ENCODE peak calls at places on chromosomes 12 and 14, in four cellular contexts. D, T, L and V are unnamed samples. For H3K4me1, the result is how much of the 10 kb centered on the place peaks cover.

GRCh38 chr12:69397978-69398377 is 38.4 kb downstream of the YEATS4 start:
- DNase-seq in L (no peak), T (no peak), D (no peak), V (no peak)

GRCh38 chr14:62743569-62743968 is 301.7 kb downstream of the KCNH5 start:
- DNase-seq in T (no peak), D (no peak), L (no peak), V (no peak)

GRCh38 chr12:120539303-120539702 is 5.1 kb downstream of the RNF10 start:
- DNase-seq in T (no peak), L (no peak), D (no peak), V (no peak)

GRCh38 chr12:54258286-54258685 is 21.6 kb downstream of the CBX5 start:
- DNase-seq in L (no peak), D (no peak), T (no peak), V (no peak)

GRCh38 chr12:31002999-31003398 is 70.7 kb upstream of the DDX11 start:
- DNase-seq in L (no peak), T (no peak), D (no peak), V (no peak)

GRCh38 chr14:55731881-55732498 is 152.0 kb downstream of the KTN1 start:
- DNase-seq in T (no peak), D (peak), L (peak), V (no peak)

GRCh38 chr12:65699251-65699650 is 125.0 kb upstream of the HMGA2 start:
- DNase-seq in D (no peak), T (no peak), L (no peak), V (no peak)

GRCh38 chr14:96574633-96575191 is 72.5 kb downstream of the PAPOLA start:
- DNase-seq in D (no peak), T (no peak), L (peak), V (no peak)

GRCh38 chr14:29528889-29529288 is 398.8 kb downstream of the PRKD1 start:
- DNase-seq in D (no peak), T (no peak), L (no peak), V (no peak)

GRCh38 chr12:115160290-115161108 is 476.5 kb upstream of the TBX3 start:
- DNase-seq in L (no peak), D (no peak), T (no peak), V (no peak)

GRCh38 chr14:63682727-63683593 is 41.3 kb upstream of the WDR89 start:
- DNase-seq in T (no peak), D (no peak), L (no peak), V (no peak)

GRCh38 chr12:46546634-46547273 is 174.2 kb upstream of the SLC38A2 start:
- DNase-seq in D (no peak), T (no peak), L (no peak), V (no peak)

DNA sequence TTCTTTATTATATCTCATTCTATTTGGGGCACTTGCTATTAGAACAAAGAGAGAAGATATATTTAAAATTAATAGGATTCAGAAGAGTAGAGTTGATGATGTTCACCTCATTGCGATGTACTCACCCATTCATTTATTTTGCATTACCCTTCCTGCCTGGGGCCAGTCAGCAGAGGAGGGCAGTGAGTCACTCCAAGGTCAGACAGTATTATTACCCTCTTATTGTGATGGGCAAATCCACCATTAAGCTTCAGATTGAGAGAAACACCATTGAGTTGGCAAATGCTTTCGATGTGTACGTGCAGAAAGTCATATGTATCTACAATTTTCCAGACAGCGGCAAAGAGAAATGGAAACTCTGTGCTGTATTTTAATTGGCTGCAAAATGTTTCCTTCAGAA is 134.2 kb downstream of the BICD1 start:
- DNase-seq in L (no peak), T (no peak), D (no peak), V (no peak)
- H3K4me1 ChIP-seq in L (under half), T (under half), D (under half), V (under half)

DNA sequence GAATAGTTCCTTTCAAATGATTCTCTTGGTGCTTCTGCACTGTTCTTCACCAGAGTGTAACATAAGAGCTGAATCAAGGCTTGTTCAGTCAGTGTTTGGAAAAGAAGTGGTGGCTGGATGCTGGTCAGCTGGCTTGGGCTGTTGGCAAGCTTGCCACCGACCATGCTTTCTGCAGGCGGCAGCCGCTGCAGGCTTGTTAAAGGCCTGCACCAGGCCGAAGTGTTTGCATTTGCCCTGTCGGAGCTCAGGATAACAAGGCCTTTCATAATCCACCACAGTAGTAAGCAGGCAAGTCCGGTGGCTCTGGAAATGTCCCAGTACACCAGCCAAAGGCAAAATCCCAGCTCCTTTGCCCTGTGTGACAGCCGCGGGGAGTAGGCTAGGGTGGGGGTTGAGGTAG is 26.9 kb downstream of the DAAM1 start:
- DNase-seq in L (peak), D (no peak), T (peak), V (no peak)
- H3K4me1 ChIP-seq in L (under half), D (under half), T (under half), V (under half)

GRCh38 chr12:3225796-3226180 is 148.6 kb downstream of the TSPAN9 start:
- DNase-seq in T (no peak), D (no peak), L (no peak), V (no peak)

GRCh38 chr12:3226285-3226684 is 149.1 kb downstream of the TSPAN9 start:
- DNase-seq in L (no peak), D (no peak), T (no peak), V (no peak)

GRCh38 chr12:3223601-3224529 is 146.7 kb downstream of the TSPAN9 start:
- DNase-seq in D (no peak), L (no peak), T (no peak), V (no peak)

GRCh38 chr12:3224530-3224903 is 147.3 kb downstream of the TSPAN9 start:
- DNase-seq in D (no peak), T (no peak), L (no peak), V (no peak)

DNA sequence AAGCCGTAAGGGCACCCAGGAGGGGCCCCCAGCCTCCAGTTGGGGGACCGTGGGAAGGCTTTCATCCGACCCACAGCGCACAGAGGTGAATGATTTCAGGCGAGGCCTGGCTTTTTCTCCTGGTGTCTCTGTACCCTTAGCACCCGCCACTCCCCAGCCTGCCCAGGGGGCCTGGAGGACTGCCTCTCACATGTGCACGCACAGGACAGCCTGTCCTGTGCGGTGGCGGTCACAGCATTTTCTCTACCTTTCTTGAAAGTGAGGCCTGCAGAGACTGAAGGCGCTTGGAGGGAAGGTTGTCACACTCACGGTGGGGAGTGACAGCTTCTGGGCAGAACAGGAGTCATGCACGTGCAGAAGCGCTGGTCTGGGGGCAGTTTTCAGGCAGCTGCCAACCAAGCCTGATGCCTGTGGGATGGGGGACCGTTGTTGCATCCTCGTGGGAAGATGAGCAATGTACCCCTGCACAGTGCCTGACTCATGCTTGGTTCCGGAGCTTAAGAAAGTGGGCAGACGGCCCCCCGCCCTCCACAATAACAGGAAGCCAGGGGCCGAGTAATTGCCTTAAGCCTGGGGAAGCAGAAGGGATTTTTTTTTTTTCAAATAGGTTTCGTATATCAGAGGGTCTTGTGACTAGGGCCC is 148.1 kb downstream of the TSPAN9 start:
- DNase-seq in L (no peak), T (no peak), D (no peak), V (peak)
- H3K4me1 ChIP-seq in L (under half), T (under half), D (under half), V (under half)

DNA sequence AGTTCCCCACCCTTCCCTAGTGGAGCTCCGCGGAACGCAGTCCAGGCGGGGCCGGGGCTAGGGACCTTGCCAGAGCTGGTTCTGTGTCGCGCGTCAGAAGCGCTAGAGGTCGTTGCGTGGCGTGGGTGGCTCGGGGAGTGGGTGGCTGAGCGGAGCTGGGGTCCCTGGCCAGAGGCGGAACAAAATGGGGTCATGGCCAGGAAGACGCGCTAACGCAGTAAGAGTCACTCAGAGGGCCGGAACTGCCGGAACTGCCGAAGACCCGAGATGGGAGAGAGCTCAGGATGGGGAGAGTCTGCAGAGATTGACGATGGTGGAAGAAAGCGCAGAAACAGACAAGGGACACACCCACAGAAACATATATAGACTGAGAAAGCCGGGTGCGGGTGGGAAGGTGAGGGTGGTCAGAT is 4.8 kb downstream of the DGKA start:
- DNase-seq in L (no peak), T (no peak), D (no peak), V (no peak)
- H3K4me1 ChIP-seq in L (under half), T (under half), D (under half), V (half or more)

GRCh38 chr12:6321905-6322304 is 11.4 kb downstream of the PLEKHG6 start:
- DNase-seq in T (no peak), D (no peak), L (no peak), V (no peak)
- H3K4me1 ChIP-seq in T (under half), D (under half), L (under half), V (under half)

GRCh38 chr14:51534623-51535022 is 117.1 kb upstream of the FRMD6 start:
- DNase-seq in L (peak), T (no peak), D (no peak), V (peak)

GRCh38 chr14:51533160-51533559 is 118.5 kb upstream of the FRMD6 start:
- DNase-seq in D (no peak), T (no peak), L (no peak), V (peak)

GRCh38 chr14:51533877-51534553 is 117.7 kb upstream of the FRMD6 start:
- DNase-seq in D (no peak), T (no peak), L (no peak), V (no peak)

GRCh38 chr14:51538973-51539372 is 112.7 kb upstream of the FRMD6 start:
- DNase-seq in T (no peak), D (no peak), L (no peak), V (no peak)

GRCh38 chr14:51535443-51536044 is 116.2 kb upstream of the FRMD6 start:
- DNase-seq in T (no peak), L (no peak), D (no peak), V (no peak)
- H3K4me1 ChIP-seq in T (under half), L (under half), D (under half), V (half or more)